ENCODE peak calls at places on chromosomes 1 and 21, in seven cellular contexts. E is stomach, T is ovary, B is A549, Z is NB4, N is right lobe of liver, G is heart left ventricle. R is an unnamed sample.
A peak's percentile ranks its signal among the peaks of the same experiment; 100 is the strongest.

GRCh38 chr1:28640766-28641165 is 2.1 kb downstream of the TAF12 start:
- DNase-seq in E (no peak), T (no peak), B (peak; percentile 34), Z (peak; percentile 49), N (no peak), G (no peak), R (no peak)

GRCh38 chr1:72284398-72285073 is 2.2 kb upstream of the NEGR1 start:
- DNase-seq in E (no peak), T (peak; percentile 65), B (no peak), Z (peak; percentile 75), N (no peak), G (peak; percentile 38), R (peak; percentile 8)

GRCh38 chr1:84936116-84936810 is 43.3 kb upstream of the LPAR3 start:
- DNase-seq in E (no peak), T (no peak), B (peak; percentile 46), Z (peak; percentile 73), N (peak; percentile 50), G (peak; percentile 29), R (peak; percentile 27)

GRCh38 chr1:54339126-54339525 is 67.1 kb downstream of the SSBP3 start:
- DNase-seq in E (no peak), T (no peak), B (no peak), Z (no peak), N (no peak), G (no peak), R (no peak)

GRCh38 chr1:200923607-200924006 is 28.9 kb downstream of the INAVA start:
- DNase-seq in E (no peak), T (no peak), B (no peak), Z (no peak), N (no peak), G (no peak), R (no peak)

GRCh38 chr1:207181838-207182237 is 77.8 kb downstream of the C4BPA start:
- DNase-seq in E (no peak), T (no peak), B (peak; percentile 20), Z (peak; percentile 2), N (no peak), G (no peak), R (no peak)

GRCh38 chr1:40383095-40383487 is 9.6 kb downstream of the SMAP2 start:
- DNase-seq in E (peak; percentile 52), T (no peak), B (no peak), Z (no peak), N (peak; percentile 81), G (no peak), R (no peak)

GRCh38 chr1:70142120-70142519 is 63.3 kb downstream of the LRRC40 start:
- DNase-seq in E (no peak), T (no peak), B (no peak), Z (no peak), N (no peak), G (no peak), R (no peak)

GRCh38 chr1:39128959-39129358 is 75.5 kb upstream of the MACF1 start:
- DNase-seq in E (peak; percentile 94), T (no peak), B (no peak), Z (no peak), N (peak; percentile 60), G (no peak), R (no peak)

GRCh38 chr1:61754545-61754944 is 12.3 kb downstream of the PATJ start:
- DNase-seq in E (no peak), T (no peak), B (no peak), Z (no peak), N (no peak), G (no peak), R (no peak)

GRCh38 chr21:21147374-21147745 is 149.2 kb downstream of the NCAM2 start:
- DNase-seq in E (no peak), T (no peak), B (no peak), Z (no peak), N (no peak), G (no peak), R (no peak)

GRCh38 chr1:115112496-115113375 is 23.4 kb upstream of the TSPAN2 start:
- DNase-seq in E (peak; percentile 40), T (no peak), B (no peak), Z (peak; percentile 47), N (peak; percentile 55), G (no peak), R (no peak)

GRCh38 chr1:10429868-10430215 is 391 bp upstream of the CENPS start:
- DNase-seq in E (no peak), T (no peak), B (no peak), Z (no peak), N (no peak), G (peak; percentile 10), R (no peak)

GRCh38 chr21:23921670-23922418 is 1685.4 kb downstream of the MRPL39 start:
- DNase-seq in E (no peak), T (no peak), B (no peak), Z (no peak), N (no peak), G (no peak), R (no peak)

GRCh38 chr21:33901421-33902288 is 13.9 kb downstream of the ATP5PO start:
- DNase-seq in E (no peak), T (no peak), B (peak; percentile 62), Z (peak; percentile 56), N (peak; percentile 63), G (peak; percentile 23), R (peak; percentile 66)

GRCh38 chr1:76669624-76670023 is 197.7 kb upstream of the ST6GALNAC5 start:
- DNase-seq in E (no peak), T (no peak), B (no peak), Z (no peak), N (no peak), G (no peak), R (no peak)

GRCh38 chr1:76666499-76666898 is 200.8 kb upstream of the ST6GALNAC5 start:
- DNase-seq in E (no peak), T (no peak), B (no peak), Z (no peak), N (peak; percentile 71), G (no peak), R (no peak)

GRCh38 chr1:76669146-76669545 is 198.1 kb upstream of the ST6GALNAC5 start:
- DNase-seq in E (no peak), T (no peak), B (no peak), Z (no peak), N (peak; percentile 58), G (no peak), R (no peak)

GRCh38 chr1:76668046-76668445 is 199.2 kb upstream of the ST6GALNAC5 start:
- DNase-seq in E (no peak), T (no peak), B (no peak), Z (no peak), N (no peak), G (no peak), R (no peak)
- TF ChIP-seq POLR2A in E (no peak), T (no peak), B (no peak), Z (no peak), N (no peak), G (no peak), R (no peak)

GRCh38 chr1:27124405-27124804 is 30.5 kb downstream of the SLC9A1 start:
- DNase-seq in E (no peak), T (no peak), B (no peak), Z (no peak), N (no peak), G (no peak), R (no peak)

GRCh38 chr1:27120849-27121248 is 34.1 kb downstream of the SLC9A1 start:
- DNase-seq in E (no peak), T (no peak), B (no peak), Z (no peak), N (no peak), G (no peak), R (no peak)

GRCh38 chr1:27117733-27118439 is 37.0 kb downstream of the SLC9A1 start:
- DNase-seq in E (no peak), T (no peak), B (no peak), Z (no peak), N (no peak), G (no peak), R (no peak)

GRCh38 chr1:27119270-27119618 is 35.7 kb downstream of the SLC9A1 start:
- DNase-seq in E (no peak), T (no peak), B (no peak), Z (peak; percentile 83), N (no peak), G (no peak), R (no peak)

GRCh38 chr1:27122652-27123051 is 32.3 kb downstream of the SLC9A1 start:
- DNase-seq in E (peak; percentile 68), T (no peak), B (peak; percentile 61), Z (peak; percentile 81), N (no peak), G (peak; percentile 64), R (peak; percentile 75)
- TF ChIP-seq POLR2A in E (no peak), T (no peak), B (no peak), Z (no peak), N (no peak), G (no peak), R (no peak)

DNA sequence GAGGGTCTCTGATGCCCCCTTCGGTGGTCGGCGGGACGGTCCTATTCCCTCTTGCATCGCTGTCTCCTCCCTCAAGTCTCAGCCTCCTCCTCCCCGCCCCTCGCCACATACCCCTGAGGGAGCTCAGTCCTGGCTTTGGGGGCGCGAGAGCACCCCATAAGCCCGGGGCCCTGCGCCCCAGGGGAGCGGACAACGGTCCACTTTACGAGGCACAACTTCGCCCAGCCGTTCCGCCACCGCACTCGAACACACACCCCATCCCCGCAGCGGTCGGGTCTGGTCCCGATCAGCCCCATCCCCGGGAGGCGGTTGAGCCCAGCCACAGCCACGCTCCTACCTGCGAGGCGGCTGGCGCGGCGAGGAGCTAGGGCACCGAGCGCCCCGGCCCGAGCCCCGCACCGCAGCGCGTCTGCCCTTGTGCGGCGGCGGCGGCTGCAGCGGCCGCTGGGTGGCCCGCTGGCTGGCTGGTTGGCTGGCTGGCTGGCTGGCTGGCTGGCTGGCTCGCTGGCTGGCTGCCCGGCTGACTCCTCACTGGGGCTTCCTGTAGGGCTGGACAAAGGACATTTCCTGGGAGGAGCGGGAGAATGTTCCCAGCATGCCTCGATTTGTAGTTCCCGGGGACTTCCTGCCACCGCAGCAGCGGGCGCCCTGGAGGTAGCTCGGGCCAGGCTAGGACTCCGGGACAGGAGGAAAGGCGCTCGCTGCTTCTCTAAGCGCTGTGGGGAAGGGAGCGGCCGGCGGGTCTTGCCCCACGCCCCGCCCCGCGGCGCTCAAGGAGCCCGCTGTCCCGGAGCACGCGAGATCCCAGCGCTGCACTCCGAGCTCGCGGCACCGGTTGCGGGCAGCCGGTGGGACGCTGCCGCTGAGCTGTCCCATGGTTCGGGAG is at the start of gene ZNF697:
- DNase-seq in E (peak; percentile 99), T (peak; percentile 98), B (peak; percentile 90), Z (peak; percentile 95), N (peak; percentile 100), G (peak; percentile 98), R (peak; percentile 89)
- TF ChIP-seq POLR2A in E (no peak), T (peak; percentile 60), B (peak; percentile 80), Z (peak; percentile 68), N (peak; percentile 97), G (no peak), R (peak; percentile 63)

DNA sequence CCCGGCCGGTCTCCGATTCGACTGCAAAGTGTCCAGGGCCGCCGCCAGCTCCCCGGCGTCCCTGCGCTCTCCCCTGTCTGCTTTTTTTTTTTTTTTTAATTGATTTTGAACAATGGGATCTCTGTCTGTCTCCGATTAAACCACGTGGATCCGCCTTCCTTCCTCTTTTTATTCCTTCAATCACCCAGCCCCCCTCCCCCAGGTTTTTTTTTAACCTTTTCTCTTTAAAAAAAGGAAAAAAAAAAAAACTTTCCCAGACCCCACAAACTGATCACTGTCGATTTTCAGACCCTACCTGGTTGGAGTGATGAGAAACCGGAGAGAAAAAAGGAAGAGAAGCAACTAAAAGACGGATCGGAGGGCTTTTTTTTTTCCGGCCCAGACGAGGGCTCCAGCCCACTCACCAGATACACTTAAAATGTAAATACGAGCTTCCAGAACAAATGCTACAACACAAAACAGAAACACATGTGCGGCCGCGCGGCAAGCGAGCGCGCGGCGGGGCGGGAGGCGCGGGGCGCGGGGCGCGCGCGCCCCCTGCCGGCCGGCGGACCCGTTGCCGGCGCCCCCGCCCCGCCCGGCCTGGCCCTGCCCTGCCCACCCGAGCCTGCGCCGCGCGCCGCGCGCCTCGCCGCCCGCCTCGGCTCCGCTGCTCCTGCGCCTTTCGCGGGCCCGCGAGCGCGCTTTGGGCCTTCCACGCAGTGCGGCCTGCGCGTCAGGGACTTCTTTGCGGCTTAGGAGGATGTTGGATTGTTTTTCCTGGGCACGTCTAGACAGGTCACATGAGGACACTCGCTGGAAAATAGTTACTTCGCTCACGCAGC is at the start of gene RCC2:
- DNase-seq in E (peak; percentile 69), T (peak; percentile 77), B (peak; percentile 79), Z (peak; percentile 80), N (peak; percentile 67), G (peak; percentile 70), R (no peak)
- TF ChIP-seq POLR2A in E (no peak), T (no peak), B (peak; percentile 57), Z (peak; percentile 39), N (peak; percentile 49), G (no peak), R (peak; percentile 31)